ENCODE peak calls at places on chromosomes 5 and 9, in six cellular contexts. U is glutamatergic neuron, T is HuH-7, X is AG08396, J is dermis blood vessel endothelial cell, K is neural progenitor cell. Q is an unnamed sample.

GRCh38 chr9:133575673-133576590 is 33.3 kb downstream of the FAM163B start:
- DNase-seq in U (no peak), T (no peak), K (no peak), X (no peak), J (no peak), Q (no peak)

GRCh38 chr5:56506586-56506985 is 273.5 kb upstream of the ANKRD55 start:
- DNase-seq in J (no peak), X (peak), T (no peak), K (no peak), U (no peak), Q (peak)

GRCh38 chr5:11925701-11926100 is 21.5 kb upstream of the CTNND2 start:
- DNase-seq in U (no peak), K (no peak), J (no peak), T (no peak), X (no peak), Q (no peak)

GRCh38 chr9:130026583-130027427 is 16.2 kb downstream of the FNBP1 start:
- DNase-seq in T (no peak), K (no peak), J (no peak), U (no peak), X (no peak), Q (no peak)

GRCh38 chr9:107276966-107277710 is 5.9 kb upstream of the RAD23B start:
- DNase-seq in T (no peak), X (peak), U (no peak), J (no peak), K (no peak), Q (no peak)

GRCh38 chr9:110016340-110016739 is 191.6 kb downstream of the C9orf152 start:
- DNase-seq in T (no peak), X (peak), U (no peak), J (peak), K (no peak), Q (peak)

GRCh38 chr9:93007529-93008058 is 50.9 kb upstream of the SUSD3 start:
- DNase-seq in J (no peak), K (no peak), X (no peak), T (no peak), U (no peak), Q (no peak)

GRCh38 chr5:107549567-107549966 is 121.2 kb downstream of the EFNA5 start:
- DNase-seq in K (no peak), U (no peak), J (no peak), T (no peak), X (no peak), Q (no peak)

GRCh38 chr5:171715551-171715950 is 70.1 kb upstream of the SMIM23 start:
- DNase-seq in X (no peak), U (no peak), T (no peak), K (no peak), J (no peak), Q (no peak)

GRCh38 chr5:177256296-177256695 is 47.2 kb downstream of the RAB24 start:
- DNase-seq in K (no peak), T (no peak), X (no peak), J (no peak), U (no peak), Q (no peak)

GRCh38 chr9:123522921-123523320 is 166.9 kb downstream of the CRB2 start:
- DNase-seq in T (no peak), K (peak), U (no peak), X (no peak), J (no peak), Q (no peak)

GRCh38 chr5:154403234-154403633 is 42.6 kb upstream of the SAP30L start:
- DNase-seq in J (no peak), K (no peak), X (no peak), T (no peak), U (no peak), Q (no peak)

GRCh38 chr9:133591116-133591910 is 17.9 kb downstream of the FAM163B start:
- DNase-seq in J (no peak), T (no peak), U (no peak), K (no peak), X (no peak), Q (no peak)

GRCh38 chr9:80156725-80157124 is 585.0 kb downstream of the TLE4 start:
- DNase-seq in K (no peak), U (peak), J (no peak), T (no peak), X (no peak), Q (no peak)

GRCh38 chr9:34500623-34501267 is 22.0 kb downstream of the ENHO start:
- DNase-seq in J (peak), X (peak), U (peak), K (peak), T (peak), Q (peak)

GRCh38 chr5:6837519-6838110 is 124.4 kb downstream of the TENT4A start:
- DNase-seq in T (peak), U (peak), J (peak), X (peak), K (no peak), Q (peak)

GRCh38 chr5:103883143-103883542 is 320.6 kb upstream of the NUDT12 start:
- DNase-seq in K (no peak), J (no peak), X (no peak), T (no peak), U (no peak), Q (no peak)

GRCh38 chr9:122816163-122816867 is 12.1 kb downstream of the PDCL start:
- DNase-seq in J (peak), X (no peak), K (no peak), T (no peak), U (no peak), Q (no peak)

GRCh38 chr9:12695474-12695873 is 2.3 kb downstream of the TYRP1 start:
- DNase-seq in U (no peak), X (no peak), K (no peak), T (no peak), J (no peak), Q (no peak)

GRCh38 chr9:20357207-20357503 is 265.1 kb downstream of the MLLT3 start:
- DNase-seq in U (no peak), T (no peak), X (no peak), K (no peak), J (peak), Q (no peak)

GRCh38 chr9:27614551-27614950 is 41.3 kb upstream of the C9orf72 start:
- DNase-seq in J (no peak), X (no peak), T (no peak), U (no peak), K (no peak), Q (no peak)

GRCh38 chr9:90071257-90071656 is 466.4 kb downstream of the GADD45G start:
- DNase-seq in J (no peak), T (no peak), X (no peak), K (no peak), U (no peak), Q (no peak)

GRCh38 chr9:114035221-114035844 is 42.8 kb downstream of the AMBP start:
- DNase-seq in U (no peak), K (no peak), J (no peak), X (no peak), T (no peak), Q (no peak)

GRCh38 chr9:37167456-37167855 is 47.1 kb downstream of the ZCCHC7 start:
- DNase-seq in T (no peak), K (no peak), U (no peak), J (peak), X (no peak), Q (no peak)

GRCh38 chr9:72460342-72461312 is 60.8 kb upstream of the TMC1 start:
- DNase-seq in U (no peak), K (no peak), T (no peak), J (no peak), X (no peak), Q (peak)

Q was measured in A549.